ENCODE peak calls at places on chromosomes 6 and 20, in ten cellular contexts. One of them, this sample, is unnamed.

GRCh38 chr20:39398656-39399055 is 436.5 kb downstream of the DHX35 start:
- DNase-seq in astrocyte of the cerebellum: no peak
- DNase-seq in lung: no peak
- DNase-seq in neural progenitor cell: peak
- DNase-seq in heart right ventricle: no peak
- DNase-seq in vagina: no peak
- DNase-seq in fibroblast of lung: no peak
- DNase-seq in Peyer's patch: no peak
- DNase-seq in fibroblast of mammary gland: no peak
- DNase-seq in left ventricle myocardium inferior: no peak
- DNase-seq in this sample: no peak

GRCh38 chr6:119587537-119587936 is 238.0 kb upstream of the MAN1A1 start:
- DNase-seq in lung: no peak
- DNase-seq in vagina: no peak
- DNase-seq in Peyer's patch: no peak
- DNase-seq in left ventricle myocardium inferior: no peak
- DNase-seq in fibroblast of mammary gland: peak
- DNase-seq in heart right ventricle: no peak
- DNase-seq in fibroblast of lung: no peak
- DNase-seq in astrocyte of the cerebellum: no peak
- DNase-seq in neural progenitor cell: no peak
- DNase-seq in this sample: no peak

GRCh38 chr6:148657053-148657452 is 89.8 kb upstream of the UST start:
- DNase-seq in neural progenitor cell: no peak
- DNase-seq in vagina: no peak
- DNase-seq in astrocyte of the cerebellum: no peak
- DNase-seq in heart right ventricle: no peak
- DNase-seq in left ventricle myocardium inferior: no peak
- DNase-seq in fibroblast of mammary gland: peak
- DNase-seq in Peyer's patch: no peak
- DNase-seq in fibroblast of lung: peak
- DNase-seq in lung: peak
- DNase-seq in this sample: peak

GRCh38 chr6:71556141-71556540 is 267.5 kb downstream of the OGFRL1 start:
- DNase-seq in astrocyte of the cerebellum: no peak
- DNase-seq in heart right ventricle: no peak
- DNase-seq in left ventricle myocardium inferior: no peak
- DNase-seq in vagina: no peak
- DNase-seq in Peyer's patch: no peak
- DNase-seq in fibroblast of lung: no peak
- DNase-seq in neural progenitor cell: peak
- DNase-seq in lung: no peak
- DNase-seq in fibroblast of mammary gland: no peak
- DNase-seq in this sample: no peak

GRCh38 chr6:33620584-33621395 is at the start of gene ITPR3:
- DNase-seq in astrocyte of the cerebellum: peak
- DNase-seq in heart right ventricle: peak
- DNase-seq in neural progenitor cell: peak
- DNase-seq in fibroblast of mammary gland: peak
- DNase-seq in Peyer's patch: peak
- DNase-seq in lung: peak
- DNase-seq in vagina: peak
- DNase-seq in fibroblast of lung: peak
- DNase-seq in left ventricle myocardium inferior: peak
- DNase-seq in this sample: peak

GRCh38 chr20:49880724-49881445 is 34.4 kb downstream of the SPATA2 start:
- DNase-seq in heart right ventricle: no peak
- DNase-seq in astrocyte of the cerebellum: no peak
- DNase-seq in vagina: no peak
- DNase-seq in neural progenitor cell: no peak
- DNase-seq in fibroblast of lung: no peak
- DNase-seq in left ventricle myocardium inferior: no peak
- DNase-seq in fibroblast of mammary gland: no peak
- DNase-seq in lung: no peak
- DNase-seq in Peyer's patch: no peak
- DNase-seq in this sample: no peak

GRCh38 chr6:111605100-111605748 is 454 bp downstream of the TRAF3IP2 start:
- DNase-seq in Peyer's patch: peak
- DNase-seq in lung: peak
- DNase-seq in fibroblast of lung: peak
- DNase-seq in left ventricle myocardium inferior: peak
- DNase-seq in neural progenitor cell: peak
- DNase-seq in vagina: peak
- DNase-seq in astrocyte of the cerebellum: no peak
- DNase-seq in heart right ventricle: peak
- DNase-seq in fibroblast of mammary gland: peak
- DNase-seq in this sample: peak

GRCh38 chr20:38452880-38453624 is 17.9 kb upstream of the SNHG17 start:
- DNase-seq in fibroblast of lung: peak
- DNase-seq in neural progenitor cell: no peak
- DNase-seq in Peyer's patch: no peak
- DNase-seq in left ventricle myocardium inferior: no peak
- DNase-seq in heart right ventricle: peak
- DNase-seq in fibroblast of mammary gland: peak
- DNase-seq in astrocyte of the cerebellum: peak
- DNase-seq in vagina: no peak
- DNase-seq in lung: no peak
- DNase-seq in this sample: peak

GRCh38 chr20:12318043-12318442 is 400.4 kb downstream of the BTBD3 start:
- DNase-seq in heart right ventricle: no peak
- DNase-seq in fibroblast of mammary gland: no peak
- DNase-seq in left ventricle myocardium inferior: no peak
- DNase-seq in lung: no peak
- DNase-seq in fibroblast of lung: no peak
- DNase-seq in neural progenitor cell: peak
- DNase-seq in astrocyte of the cerebellum: no peak
- DNase-seq in Peyer's patch: no peak
- DNase-seq in vagina: no peak
- DNase-seq in this sample: no peak
- H3K4me3 ChIP-seq in heart right ventricle: no peak
- H3K4me3 ChIP-seq in fibroblast of mammary gland: no peak
- H3K4me3 ChIP-seq in left ventricle myocardium inferior: no peak
- H3K4me3 ChIP-seq in lung: no peak
- H3K4me3 ChIP-seq in fibroblast of lung: no peak
- H3K4me3 ChIP-seq in neural progenitor cell: no peak
- H3K4me3 ChIP-seq in astrocyte of the cerebellum: no peak
- H3K4me3 ChIP-seq in Peyer's patch: no peak
- H3K4me3 ChIP-seq in vagina: no peak
- H3K4me3 ChIP-seq in this sample: no peak

GRCh38 chr6:43306086-43306485 is 2.5 kb downstream of the CRIP3 start:
- DNase-seq in neural progenitor cell: no peak
- DNase-seq in astrocyte of the cerebellum: no peak
- DNase-seq in fibroblast of lung: no peak
- DNase-seq in lung: no peak
- DNase-seq in Peyer's patch: peak
- DNase-seq in fibroblast of mammary gland: no peak
- DNase-seq in left ventricle myocardium inferior: no peak
- DNase-seq in heart right ventricle: peak
- DNase-seq in vagina: no peak
- DNase-seq in this sample: no peak

GRCh38 chr6:43310137-43310536 is 1.5 kb upstream of the CRIP3 start:
- DNase-seq in fibroblast of mammary gland: no peak
- DNase-seq in Peyer's patch: no peak
- DNase-seq in vagina: no peak
- DNase-seq in left ventricle myocardium inferior: no peak
- DNase-seq in astrocyte of the cerebellum: no peak
- DNase-seq in fibroblast of lung: no peak
- DNase-seq in neural progenitor cell: no peak
- DNase-seq in heart right ventricle: no peak
- DNase-seq in lung: no peak
- DNase-seq in this sample: no peak

GRCh38 chr6:43307451-43308100 is 1.1 kb downstream of the CRIP3 start:
- DNase-seq in fibroblast of mammary gland: no peak
- DNase-seq in Peyer's patch: no peak
- DNase-seq in heart right ventricle: no peak
- DNase-seq in fibroblast of lung: no peak
- DNase-seq in vagina: no peak
- DNase-seq in left ventricle myocardium inferior: no peak
- DNase-seq in astrocyte of the cerebellum: no peak
- DNase-seq in neural progenitor cell: no peak
- DNase-seq in lung: no peak
- DNase-seq in this sample: no peak

GRCh38 chr6:43308990-43309477 is 408 bp upstream of the CRIP3 start:
- DNase-seq in fibroblast of mammary gland: no peak
- DNase-seq in fibroblast of lung: no peak
- DNase-seq in heart right ventricle: no peak
- DNase-seq in astrocyte of the cerebellum: no peak
- DNase-seq in left ventricle myocardium inferior: no peak
- DNase-seq in lung: no peak
- DNase-seq in vagina: no peak
- DNase-seq in Peyer's patch: no peak
- DNase-seq in neural progenitor cell: no peak
- DNase-seq in this sample: no peak

GRCh38 chr6:43308101-43308989 is at the start of gene CRIP3:
- DNase-seq in astrocyte of the cerebellum: no peak
- DNase-seq in Peyer's patch: peak
- DNase-seq in lung: no peak
- DNase-seq in heart right ventricle: peak
- DNase-seq in neural progenitor cell: peak
- DNase-seq in fibroblast of mammary gland: peak
- DNase-seq in fibroblast of lung: peak
- DNase-seq in vagina: no peak
- DNase-seq in left ventricle myocardium inferior: peak
- DNase-seq in this sample: peak
- TF ChIP-seq CTCF in astrocyte of the cerebellum: peak
- TF ChIP-seq CTCF in Peyer's patch: no peak
- TF ChIP-seq CTCF in lung: no peak
- TF ChIP-seq CTCF in heart right ventricle: no peak
- TF ChIP-seq CTCF in neural progenitor cell: peak
- TF ChIP-seq CTCF in fibroblast of mammary gland: peak
- TF ChIP-seq CTCF in fibroblast of lung: no peak
- TF ChIP-seq CTCF in vagina: no peak
- TF ChIP-seq CTCF in left ventricle myocardium inferior: peak
- TF ChIP-seq CTCF in this sample: peak

DNA sequence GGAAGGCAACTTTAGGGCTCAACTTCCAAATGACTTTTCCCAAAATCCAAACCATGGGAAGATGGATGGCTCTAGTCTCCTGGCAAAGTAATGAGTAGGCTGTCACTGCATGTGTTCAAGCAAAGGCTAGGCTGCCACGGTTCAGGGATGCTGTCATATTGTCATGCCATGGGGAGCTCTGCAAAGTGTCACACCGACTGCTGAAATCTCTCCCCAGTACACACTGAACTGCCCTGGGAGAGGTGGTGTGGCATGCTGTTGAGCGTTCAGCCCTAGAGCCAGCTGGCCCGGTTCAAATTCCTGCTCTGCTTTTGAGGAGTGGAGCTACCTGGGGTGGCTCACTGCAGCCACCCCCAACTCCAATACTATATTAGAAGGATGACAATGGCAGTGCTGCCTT is 115.9 kb downstream of the LRFN2 start:
- DNase-seq in left ventricle myocardium inferior: no peak
- DNase-seq in fibroblast of mammary gland: no peak
- DNase-seq in fibroblast of lung: no peak
- DNase-seq in astrocyte of the cerebellum: no peak
- DNase-seq in neural progenitor cell: no peak
- DNase-seq in heart right ventricle: no peak
- DNase-seq in Peyer's patch: no peak
- DNase-seq in vagina: no peak
- DNase-seq in lung: no peak
- DNase-seq in this sample: no peak
- H3K4me3 ChIP-seq in left ventricle myocardium inferior: no peak
- H3K4me3 ChIP-seq in fibroblast of mammary gland: no peak
- H3K4me3 ChIP-seq in fibroblast of lung: no peak
- H3K4me3 ChIP-seq in astrocyte of the cerebellum: no peak
- H3K4me3 ChIP-seq in neural progenitor cell: no peak
- H3K4me3 ChIP-seq in heart right ventricle: no peak
- H3K4me3 ChIP-seq in Peyer's patch: no peak
- H3K4me3 ChIP-seq in vagina: no peak
- H3K4me3 ChIP-seq in lung: no peak
- H3K4me3 ChIP-seq in this sample: no peak

GRCh38 chr6:12249516-12250394 is 40.4 kb upstream of the EDN1 start:
- DNase-seq in heart right ventricle: no peak
- DNase-seq in astrocyte of the cerebellum: no peak
- DNase-seq in lung: no peak
- DNase-seq in fibroblast of mammary gland: no peak
- DNase-seq in neural progenitor cell: no peak
- DNase-seq in left ventricle myocardium inferior: no peak
- DNase-seq in fibroblast of lung: no peak
- DNase-seq in vagina: no peak
- DNase-seq in Peyer's patch: peak
- DNase-seq in this sample: no peak

GRCh38 chr6:12246900-12247299 is 43.3 kb upstream of the EDN1 start:
- DNase-seq in heart right ventricle: no peak
- DNase-seq in fibroblast of lung: no peak
- DNase-seq in astrocyte of the cerebellum: no peak
- DNase-seq in left ventricle myocardium inferior: no peak
- DNase-seq in neural progenitor cell: no peak
- DNase-seq in vagina: no peak
- DNase-seq in lung: no peak
- DNase-seq in Peyer's patch: no peak
- DNase-seq in fibroblast of mammary gland: no peak
- DNase-seq in this sample: no peak

GRCh38 chr6:12245360-12245759 is 44.8 kb upstream of the EDN1 start:
- DNase-seq in astrocyte of the cerebellum: no peak
- DNase-seq in vagina: no peak
- DNase-seq in heart right ventricle: no peak
- DNase-seq in Peyer's patch: no peak
- DNase-seq in left ventricle myocardium inferior: no peak
- DNase-seq in fibroblast of mammary gland: no peak
- DNase-seq in fibroblast of lung: no peak
- DNase-seq in lung: no peak
- DNase-seq in neural progenitor cell: no peak
- DNase-seq in this sample: no peak

GRCh38 chr6:12243169-12243568 is 47.0 kb upstream of the EDN1 start:
- DNase-seq in fibroblast of lung: no peak
- DNase-seq in fibroblast of mammary gland: no peak
- DNase-seq in neural progenitor cell: no peak
- DNase-seq in lung: no peak
- DNase-seq in vagina: no peak
- DNase-seq in left ventricle myocardium inferior: no peak
- DNase-seq in Peyer's patch: no peak
- DNase-seq in astrocyte of the cerebellum: no peak
- DNase-seq in heart right ventricle: no peak
- DNase-seq in this sample: no peak

DNA sequence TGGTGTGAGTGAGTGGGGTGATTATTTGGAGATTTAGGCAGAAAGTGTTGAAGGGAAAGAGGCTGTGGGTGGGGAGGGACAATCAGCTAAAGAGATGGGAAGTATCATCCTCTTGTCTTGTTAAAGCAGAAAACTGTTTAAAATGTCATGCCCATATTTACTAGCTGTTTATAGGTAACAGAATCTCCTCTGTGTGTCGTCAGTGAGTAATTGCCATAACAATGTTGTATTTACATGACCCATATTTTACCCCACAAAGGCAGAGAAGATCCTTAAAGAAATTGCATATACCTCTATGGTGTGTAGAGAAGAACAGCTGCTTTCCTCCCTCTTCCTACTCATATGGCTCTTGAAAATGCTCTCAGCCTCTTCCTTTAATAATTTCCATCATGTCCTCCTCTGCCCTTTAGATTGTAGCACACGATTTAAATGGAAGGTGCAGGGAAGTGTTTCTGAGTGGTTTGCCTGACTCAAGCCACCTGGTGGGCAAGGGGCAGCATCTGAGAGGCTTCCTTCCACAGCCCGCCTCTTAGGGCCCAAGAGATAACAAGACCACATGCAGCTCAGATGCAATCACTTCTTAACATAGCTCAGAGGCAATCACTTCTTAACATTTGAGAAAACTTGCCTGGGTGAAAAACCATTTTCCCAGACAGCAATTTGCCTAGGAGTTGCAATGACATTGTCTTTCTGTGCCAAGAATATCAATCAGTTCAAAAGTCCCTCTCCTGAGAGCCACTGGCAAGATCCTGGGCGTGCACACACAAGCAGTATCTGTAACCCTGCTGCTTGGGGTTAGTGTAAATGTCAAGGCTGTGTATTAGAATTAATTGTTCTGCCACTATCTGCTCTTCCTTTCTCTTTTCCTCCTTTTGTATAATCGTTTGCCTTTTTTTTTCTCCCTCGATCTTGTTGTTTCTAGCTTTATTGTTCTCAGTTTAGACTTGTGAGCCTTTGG is 44.1 kb upstream of the EDN1 start:
- DNase-seq in left ventricle myocardium inferior: no peak
- DNase-seq in neural progenitor cell: peak
- DNase-seq in lung: no peak
- DNase-seq in Peyer's patch: no peak
- DNase-seq in fibroblast of mammary gland: no peak
- DNase-seq in heart right ventricle: no peak
- DNase-seq in astrocyte of the cerebellum: no peak
- DNase-seq in vagina: no peak
- DNase-seq in fibroblast of lung: no peak
- DNase-seq in this sample: no peak
- TF ChIP-seq CTCF in left ventricle myocardium inferior: no peak
- TF ChIP-seq CTCF in neural progenitor cell: no peak
- TF ChIP-seq CTCF in lung: no peak
- TF ChIP-seq CTCF in Peyer's patch: no peak
- TF ChIP-seq CTCF in fibroblast of mammary gland: no peak
- TF ChIP-seq CTCF in heart right ventricle: no peak
- TF ChIP-seq CTCF in astrocyte of the cerebellum: no peak
- TF ChIP-seq CTCF in vagina: no peak
- TF ChIP-seq CTCF in fibroblast of lung: no peak
- TF ChIP-seq CTCF in this sample: no peak